ENCODE peak calls at places on chromosomes 16 and 17, in seven cellular contexts. M is PC-3, V is IMR-90, X is astrocyte, J is GM12878, O is PC-9, Q is OCI-LY7. I is an unnamed sample.

GRCh38 chr16:30356401-30357084 is 1.4 kb upstream of the CD2BP2 start:
- DNase-seq in J (no peak), X (no peak), V (no peak), M (no peak), O (peak; percentile 40), Q (peak; percentile 23), I (no peak)

GRCh38 chr17:59627770-59628171 is 8.1 kb downstream of the CLTC start:
- DNase-seq in X (no peak), M (no peak), V (no peak), Q (no peak), J (no peak), O (no peak), I (no peak)

GRCh38 chr17:61186996-61187395 is 212.6 kb upstream of the TBX2 start:
- DNase-seq in X (no peak), M (no peak), Q (no peak), J (no peak), O (no peak), V (no peak), I (no peak)

GRCh38 chr17:38465420-38466345 is 37.4 kb downstream of the ARHGAP23 start:
- DNase-seq in X (no peak), O (peak; percentile 69), Q (no peak), J (no peak), V (peak; percentile 71), M (no peak), I (no peak)

GRCh38 chr16:64012166-64012565 is 1109.7 kb downstream of the CDH11 start:
- DNase-seq in Q (no peak), O (no peak), V (no peak), M (no peak), X (peak; percentile 46), J (no peak), I (no peak)

GRCh38 chr16:12208341-12209035 is 232.0 kb downstream of the SNX29 start:
- DNase-seq in M (no peak), J (no peak), X (no peak), Q (no peak), O (peak; percentile 35), V (no peak), I (peak; percentile 62)

GRCh38 chr17:9465216-9465921 is 110.3 kb downstream of the STX8 start:
- DNase-seq in O (no peak), X (peak; percentile 82), J (no peak), V (peak; percentile 81), M (no peak), Q (no peak), I (no peak)

GRCh38 chr16:73890524-73891500 is 405.8 kb upstream of the PSMD7 start:
- DNase-seq in O (no peak), V (peak; percentile 4), Q (peak; percentile 7), M (no peak), X (no peak), J (no peak), I (no peak)

GRCh38 chr17:6393368-6393952 is 41.5 kb downstream of the AIPL1 start:
- DNase-seq in M (peak; percentile 16), O (no peak), V (no peak), J (no peak), Q (no peak), X (no peak), I (no peak)

GRCh38 chr16:26987631-26988030 is 79.1 kb upstream of the C16orf82 start:
- DNase-seq in M (no peak), Q (no peak), J (no peak), V (peak; percentile 94), O (no peak), X (peak; percentile 88), I (no peak)

GRCh38 chr16:69537706-69538080 is 28.1 kb upstream of the NFAT5 start:
- DNase-seq in M (no peak), V (no peak), O (no peak), J (no peak), X (no peak), Q (no peak), I (no peak)

GRCh38 chr16:69534720-69535119 is 31.0 kb upstream of the NFAT5 start:
- DNase-seq in J (no peak), M (no peak), X (no peak), V (no peak), O (no peak), Q (no peak), I (no peak)

GRCh38 chr16:69532761-69533459 is 32.9 kb upstream of the NFAT5 start:
- DNase-seq in O (no peak), V (no peak), Q (no peak), J (no peak), X (no peak), M (no peak), I (no peak)

GRCh38 chr16:69531988-69532387 is 33.8 kb upstream of the NFAT5 start:
- DNase-seq in M (no peak), Q (no peak), O (no peak), J (no peak), X (no peak), V (no peak), I (no peak)

GRCh38 chr16:69535123-69536050 is 30.4 kb upstream of the NFAT5 start:
- DNase-seq in Q (no peak), M (no peak), X (peak; percentile 46), V (peak; percentile 65), J (no peak), O (no peak), I (peak; percentile 41)
- H2AFZ ChIP-seq in Q (no peak overlapping the region), M (no peak overlapping the region), X (peak overlapping the region; percentile 26), V (peak overlapping the region; percentile 73), J (no peak overlapping the region), O (no peak overlapping the region), I (peak overlapping the region; percentile 74)

GRCh38 chr17:68197091-68197996 is 50.5 kb upstream of the AMZ2 start:
- DNase-seq in O (peak; percentile 33), Q (no peak), X (no peak), M (peak; percentile 37), V (no peak), J (no peak), I (no peak)
- H2AFZ ChIP-seq in O (peak overlapping the region; percentile 74), Q (no peak overlapping the region), X (no peak overlapping the region), M (peak overlapping the region; percentile 75), V (peak overlapping the region; percentile 23), J (no peak overlapping the region), I (no peak overlapping the region)

GRCh38 chr16:52498640-52499039 is 48.3 kb downstream of the TOX3 start:
- DNase-seq in M (no peak), Q (no peak), X (peak; percentile 8), V (no peak), J (no peak), O (no peak), I (no peak)
- H2AFZ ChIP-seq in M (no peak overlapping the region), Q (no peak overlapping the region), X (peak overlapping the region; percentile 80), V (no peak overlapping the region), J (no peak overlapping the region), O (no peak overlapping the region), I (no peak overlapping the region)

DNA sequence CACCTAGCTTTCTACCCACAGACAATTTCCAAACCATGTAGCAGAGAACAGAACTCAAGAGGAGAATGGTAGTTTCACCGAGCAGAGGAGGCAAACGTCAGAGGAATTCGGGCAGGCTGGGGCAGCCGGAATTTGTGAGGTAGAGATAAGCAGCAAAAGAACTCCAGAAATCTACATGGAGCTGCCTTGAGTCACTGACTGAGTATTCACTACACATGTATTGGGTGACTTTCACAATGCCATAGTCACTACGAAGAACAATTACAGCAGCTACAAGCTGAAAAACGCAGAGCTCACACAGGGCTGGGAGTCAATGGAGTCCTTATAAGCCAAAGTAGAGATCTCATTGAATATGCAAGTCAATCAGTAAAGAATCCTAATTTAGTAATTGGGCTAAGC is 13.4 kb downstream of the CMC2 start:
- DNase-seq in V (peak; percentile 90), Q (no peak), X (peak; percentile 98), M (no peak), O (peak; percentile 67), J (no peak), I (peak; percentile 19)
- H2AFZ ChIP-seq in V (no peak overlapping the region), Q (no peak overlapping the region), X (no peak overlapping the region), M (no peak overlapping the region), O (no peak overlapping the region), J (no peak overlapping the region), I (peak overlapping the region; percentile 10)